ENCODE peak calls at places on chromosomes 5 and 9, in five cellular contexts. Z is frontal cortex, M is SW480, G is GM12865, L is memory B cell. T is an unnamed sample.

GRCh38 chr5:105677291-105677690 is 1993.4 kb downstream of the EFNA5 start:
- DNase-seq in Z (no peak), M (no peak), G (no peak), L (no peak), T (no peak)

GRCh38 chr5:52867809-52868208 is 80.1 kb downstream of the ITGA1 start:
- DNase-seq in Z (no peak), M (no peak), G (no peak), L (no peak), T (no peak)

GRCh38 chr5:58085800-58086199 is 374.1 kb downstream of the PLK2 start:
- DNase-seq in Z (no peak), M (no peak), G (no peak), L (no peak), T (no peak)

GRCh38 chr5:169635933-169636332 is 1.1 kb upstream of the DOCK2 start:
- DNase-seq in Z (no peak), M (no peak), G (no peak), L (no peak), T (no peak)

GRCh38 chr9:120608421-120608820 is 28.5 kb upstream of the CDK5RAP2 start:
- DNase-seq in Z (no peak), M (no peak), G (no peak), L (no peak), T (no peak)

GRCh38 chr5:91111473-91112238 is 271.5 kb downstream of the ARRDC3 start:
- DNase-seq in Z (no peak), M (no peak), G (no peak), L (no peak), T (no peak)

GRCh38 chr9:120909904-120910303 is 16.7 kb downstream of the TRAF1 start:
- DNase-seq in Z (no peak), M (peak), G (no peak), L (no peak), T (no peak)

GRCh38 chr5:179969110-179969509 is 61.4 kb upstream of the TBC1D9B start:
- DNase-seq in Z (no peak), M (no peak), G (no peak), L (no peak), T (no peak)

GRCh38 chr5:170632985-170633234 is 129.1 kb downstream of the KCNIP1 start:
- DNase-seq in Z (peak), M (no peak), G (peak), L (peak), T (no peak)

GRCh38 chr9:95296761-95297160 is 20.7 kb downstream of the FANCC start:
- DNase-seq in Z (no peak), M (no peak), G (no peak), L (no peak), T (no peak)

GRCh38 chr5:154288145-154288544 is 97.6 kb downstream of the GALNT10 start:
- DNase-seq in Z (no peak), M (no peak), G (no peak), L (no peak), T (peak)

GRCh38 chr9:69299316-69299715 is 25.7 kb upstream of the ENTREP1 start:
- DNase-seq in Z (no peak), M (no peak), G (no peak), L (no peak), T (no peak)

GRCh38 chr5:11946317-11946716 is 42.1 kb upstream of the CTNND2 start:
- DNase-seq in Z (no peak), M (no peak), G (no peak), L (no peak), T (no peak)

GRCh38 chr9:18824095-18824666 is 208.8 kb downstream of the SAXO1 start:
- DNase-seq in Z (no peak), M (peak), G (peak), L (no peak), T (no peak)

GRCh38 chr5:113262674-113263073 is 172.1 kb downstream of the TSSK1B start:
- DNase-seq in Z (no peak), M (no peak), G (no peak), L (no peak), T (no peak)

GRCh38 chr9:77588319-77588937 is 59.7 kb downstream of the GNA14 start:
- DNase-seq in Z (no peak), M (peak), G (no peak), L (no peak), T (no peak)

GRCh38 chr5:66689522-66690220 is 93.5 kb downstream of the MAST4 start:
- DNase-seq in Z (no peak), M (no peak), G (no peak), L (no peak), T (no peak)

GRCh38 chr5:66425842-66426241 is 170.4 kb upstream of the MAST4 start:
- DNase-seq in Z (no peak), M (no peak), G (no peak), L (no peak), T (no peak)

GRCh38 chr5:65611524-65611923 is 12.6 kb downstream of the TRIM23 start:
- DNase-seq in Z (no peak), M (no peak), G (no peak), L (no peak), T (no peak)

GRCh38 chr5:86866036-86866435 is 248.3 kb downstream of the COX7C start:
- DNase-seq in Z (no peak), M (no peak), G (no peak), L (no peak), T (no peak)

GRCh38 chr5:112200132-112200531 is 218.9 kb downstream of the EPB41L4A start:
- DNase-seq in Z (no peak), M (no peak), G (peak), L (no peak), T (no peak)

GRCh38 chr9:89340332-89340731 is 22.0 kb downstream of the SECISBP2 start:
- DNase-seq in Z (no peak), M (no peak), G (peak), L (no peak), T (no peak)

GRCh38 chr9:101791938-101792337 is 53.5 kb upstream of the GRIN3A start:
- DNase-seq in Z (no peak), M (peak), G (peak), L (no peak), T (no peak)

GRCh38 chr5:75055727-75056144 is 3.4 kb upstream of the GCNT4 start:
- DNase-seq in Z (no peak), M (no peak), G (no peak), L (no peak), T (no peak)

GRCh38 chr5:135386096-135386495 is 12.9 kb downstream of the MACROH2A1 start:
- DNase-seq in Z (no peak), M (no peak), G (no peak), L (no peak), T (no peak)